ENCODE peak calls at places on chromosome X, in five cellular contexts. S is psoas muscle, L is Peyer's patch, W is endodermal cell, D is right lobe of liver. C is an unnamed sample.

GRCh38 chrX:52341493-52341892 is 27.3 kb upstream of the XAGE2 start:
- DNase-seq in S (no peak), L (no peak), W (no peak), D (no peak), C (no peak)

GRCh38 chrX:23770142-23770541 is 12.8 kb upstream of the SAT1 start:
- DNase-seq in S (no peak), L (no peak), W (no peak), D (no peak), C (no peak)

GRCh38 chrX:103396186-103396585 is 19.8 kb downstream of the BEX3 start:
- DNase-seq in S (no peak), L (no peak), W (no peak), D (no peak), C (no peak)

GRCh38 chrX:74232859-74233258 is 71.1 kb upstream of the ZCCHC13 start:
- DNase-seq in S (no peak), L (no peak), W (no peak), D (no peak), C (no peak)

GRCh38 chrX:1661048-1661921 is 46.4 kb downstream of the ASMT start:
- DNase-seq in S (peak), L (peak), W (peak), D (peak), C (no peak)

GRCh38 chrX:132676102-132676501 is 187.3 kb upstream of the MBNL3 start:
- DNase-seq in S (no peak), L (no peak), W (peak), D (no peak), C (no peak)

GRCh38 chrX:38669425-38669824 is 108.1 kb downstream of the TSPAN7 start:
- DNase-seq in S (no peak), L (no peak), W (no peak), D (peak), C (no peak)

GRCh38 chrX:130083656-130084382 is 26.5 kb downstream of the ELF4 start:
- DNase-seq in S (peak), L (no peak), W (no peak), D (no peak), C (no peak)

GRCh38 chrX:105191878-105192277 is 28.6 kb downstream of the TEX13A start:
- DNase-seq in S (no peak), L (no peak), W (peak), D (no peak), C (no peak)

GRCh38 chrX:152313529-152314302 is 137.4 kb downstream of the GABRA3 start:
- DNase-seq in S (no peak), L (no peak), W (no peak), D (no peak), C (no peak)

GRCh38 chrX:52082578-52082977 is 13.6 kb upstream of the MAGED4B start:
- DNase-seq in S (no peak), L (no peak), W (no peak), D (no peak), C (no peak)

DNA sequence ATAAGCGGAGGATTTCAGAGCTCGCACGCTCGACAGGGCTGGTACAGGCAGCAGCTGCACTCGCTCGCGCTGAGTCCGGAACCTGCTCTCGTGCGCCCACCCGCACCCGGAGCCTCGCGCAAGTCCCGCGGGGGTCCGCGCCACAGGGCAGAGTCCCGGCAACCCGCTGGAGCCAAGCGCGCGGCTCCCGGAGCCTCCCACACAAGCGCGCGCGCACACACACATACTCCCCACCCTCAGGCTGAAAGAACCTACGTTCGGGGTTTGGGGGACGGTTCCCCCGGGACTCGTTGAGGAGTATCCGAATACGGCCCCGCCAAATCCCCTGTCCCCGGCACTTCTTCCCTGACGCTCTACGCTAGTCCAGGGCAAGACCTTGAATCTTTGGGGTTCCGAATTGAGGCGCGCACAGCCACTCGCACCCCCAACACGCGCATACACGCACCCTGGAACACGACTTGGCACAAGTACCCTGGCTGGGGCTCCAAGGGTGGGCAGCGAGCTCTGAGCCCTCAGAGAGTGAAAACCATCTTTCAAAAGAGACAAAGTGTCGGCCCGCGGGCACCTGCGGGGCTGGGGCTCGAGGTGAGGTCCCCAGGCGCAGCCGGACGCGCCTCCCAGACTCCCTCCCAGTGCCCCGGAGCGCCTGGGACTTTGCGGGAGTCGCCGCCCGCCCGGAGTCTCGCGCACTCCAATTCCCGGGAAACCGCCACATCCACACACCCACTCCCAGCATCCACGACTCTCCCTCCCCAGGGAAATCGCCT is 942 bp downstream of the ANOS1 start:
- DNase-seq in S (peak), L (no peak), W (no peak), D (no peak), C (no peak)
- H3K4me3 ChIP-seq in S (peak), L (no peak), W (peak), D (no peak), C (peak)

DNA sequence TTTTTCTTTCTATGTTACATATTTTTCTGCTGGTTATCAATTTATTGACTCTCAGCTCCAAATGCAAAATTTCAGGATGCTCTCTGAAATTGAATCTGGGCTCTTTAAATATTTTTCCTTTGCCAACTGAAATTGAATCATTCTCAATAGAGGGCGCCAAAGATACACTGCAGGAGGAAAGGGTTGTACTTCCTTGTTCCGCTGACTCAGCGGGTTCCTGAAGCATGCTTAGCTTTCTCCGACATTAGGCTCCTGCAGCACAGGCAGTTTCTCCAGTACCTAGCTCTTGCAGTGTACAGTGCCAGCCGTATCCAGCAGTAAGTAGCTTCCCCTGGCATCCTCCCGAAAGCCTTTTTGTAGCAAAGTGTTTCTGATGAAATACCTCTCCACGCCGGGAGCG is 28.8 kb upstream of the CFAP47 start:
- DNase-seq in S (no peak), L (no peak), W (peak), D (peak), C (peak)
- TF ChIP-seq CTCF in S (peak), L (peak), W (peak), D (peak), C (peak)

GRCh38 chrX:99857455-99857854 is 552.6 kb downstream of the PCDH19 start:
- DNase-seq in S (no peak), L (no peak), W (no peak), D (no peak), C (no peak)
- H3K4me3 ChIP-seq in S (no peak), L (no peak), W (no peak), D (no peak), C (no peak)

GRCh38 chrX:153470411-153471363 is at the start of gene HAUS7:
- DNase-seq in S (peak), L (peak), W (peak), D (peak), C (peak)

GRCh38 chrX:153468008-153468580 is 2.3 kb downstream of the HAUS7 start:
- DNase-seq in S (no peak), L (no peak), W (no peak), D (no peak), C (no peak)

GRCh38 chrX:153471663-153472280 is 1.4 kb upstream of the HAUS7 start:
- DNase-seq in S (no peak), L (no peak), W (no peak), D (no peak), C (no peak)

GRCh38 chrX:153473126-153473525 is 2.8 kb upstream of the HAUS7 start:
- DNase-seq in S (no peak), L (no peak), W (no peak), D (no peak), C (no peak)

GRCh38 chrX:153469811-153470410 is 465 bp downstream of the HAUS7 start:
- DNase-seq in S (peak), L (no peak), W (peak), D (peak), C (no peak)
- TF ChIP-seq CTCF in S (peak), L (peak), W (peak), D (no peak), C (no peak)

GRCh38 chrX:65821721-65822496 is 154.5 kb downstream of the MSN start:
- DNase-seq in S (no peak), L (peak), W (no peak), D (peak), C (no peak)
- H3K4me3 ChIP-seq in S (peak), L (peak), W (no peak), D (no peak), C (no peak)

DNA sequence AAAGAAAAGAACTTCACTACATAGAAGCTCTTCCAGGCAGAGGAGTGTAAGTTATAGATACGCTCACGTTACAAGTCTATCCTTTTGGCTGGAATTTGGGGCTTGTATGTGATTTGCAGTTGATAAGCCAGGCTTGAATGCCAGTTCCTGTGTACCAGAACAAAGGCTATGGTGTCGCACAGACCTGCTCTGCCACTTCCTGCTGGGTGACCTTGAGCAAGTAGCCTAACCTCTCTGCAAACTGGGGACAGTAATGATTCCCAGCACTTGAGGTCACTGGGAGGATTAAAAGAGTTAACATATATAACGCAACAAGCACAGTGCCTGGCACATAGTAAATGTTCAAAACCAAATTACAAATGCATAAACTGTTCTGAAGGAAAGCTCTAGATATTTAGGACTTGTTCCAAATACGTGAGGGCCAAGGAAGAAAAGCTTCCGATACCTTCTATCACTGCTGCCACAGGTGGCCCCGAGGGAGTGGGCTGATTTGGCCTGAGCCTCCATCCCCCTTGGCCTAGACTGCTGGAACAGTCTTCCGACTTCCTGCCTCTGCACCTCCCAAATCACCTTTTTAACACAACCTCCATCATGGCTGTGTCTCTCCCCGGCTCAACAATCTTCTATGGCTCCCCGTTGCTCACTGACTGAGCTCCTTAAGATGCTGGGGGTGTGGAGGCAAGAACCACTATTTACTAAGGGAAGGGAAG is 1.3 kb upstream of the SOWAHD start:
- DNase-seq in S (no peak), L (no peak), W (no peak), D (no peak), C (no peak)
- TF ChIP-seq CTCF in S (no peak), L (no peak), W (no peak), D (no peak), C (no peak)

C was measured in kidney epithelial cell.